ENCODE peak calls at places on chromosome X, in five cellular contexts. T is cardiac muscle cell, Y is kidney, H is left ventricle myocardium inferior, G is uterus. B is an unnamed sample. For H3K4me1, the result is how much of the 10 kb centered on the place peaks cover.

GRCh38 chrX:49029876-49030275 is 13.3 kb downstream of the TFE3 start:
- DNase-seq in T (no peak), G (no peak), Y (peak), H (no peak), B (no peak)

GRCh38 chrX:132505116-132505515 is 16.3 kb upstream of the MBNL3 start:
- DNase-seq in Y (no peak), H (no peak), T (peak), G (no peak), B (no peak)

GRCh38 chrX:69125094-69125493 is 40.2 kb downstream of the PJA1 start:
- DNase-seq in T (no peak), Y (no peak), H (no peak), G (no peak), B (no peak)

GRCh38 chrX:151922692-151923091 is 10.0 kb downstream of the MAGEA4 start:
- DNase-seq in Y (no peak), T (no peak), H (no peak), G (no peak), B (no peak)

GRCh38 chrX:79623098-79623762 is 256.1 kb upstream of the ITM2A start:
- DNase-seq in G (no peak), T (no peak), Y (no peak), H (no peak), B (no peak)

GRCh38 chrX:14922437-14922836 is 49.2 kb downstream of the MOSPD2 start:
- DNase-seq in H (no peak), G (no peak), T (peak), Y (no peak), B (no peak)

GRCh38 chrX:21758488-21758887 is 572 bp upstream of the SMPX start:
- DNase-seq in G (no peak), H (no peak), Y (no peak), T (no peak), B (no peak)

GRCh38 chrX:6904178-6904577 is 243.3 kb upstream of the STS start:
- DNase-seq in H (no peak), G (no peak), T (no peak), Y (no peak), B (no peak)

GRCh38 chrX:120731386-120731785 is 101.5 kb upstream of the C1GALT1C1 start:
- DNase-seq in G (no peak), H (no peak), Y (no peak), T (no peak), B (no peak)

GRCh38 chrX:63967541-63967940 is 182.5 kb upstream of the ARHGEF9 start:
- DNase-seq in G (no peak), T (no peak), Y (no peak), H (no peak), B (no peak)

GRCh38 chrX:55640854-55641253 is 17.7 kb downstream of the FOXR2 start:
- DNase-seq in T (no peak), G (no peak), H (no peak), Y (no peak), B (no peak)

GRCh38 chrX:109347618-109348017 is 134.3 kb downstream of the GUCY2F start:
- DNase-seq in H (no peak), T (peak), G (no peak), Y (no peak), B (no peak)

GRCh38 chrX:24985120-24985519 is 30.6 kb downstream of the ARX start:
- DNase-seq in Y (no peak), T (no peak), H (no peak), G (no peak), B (no peak)

GRCh38 chrX:77442728-77443127 is 4.5 kb upstream of the FGF16 start:
- DNase-seq in T (peak), Y (no peak), G (no peak), H (no peak), B (no peak)

GRCh38 chrX:47191806-47192401 is 1.7 kb upstream of the UBA1 start:
- DNase-seq in T (no peak), Y (peak), H (no peak), G (no peak), B (no peak)

GRCh38 chrX:37993857-37994619 is 12.3 kb upstream of the SYTL5 start:
- DNase-seq in H (no peak), Y (peak), T (no peak), G (no peak), B (peak)

GRCh38 chrX:131264053-131264452 is 25.1 kb downstream of the IGSF1 start:
- DNase-seq in Y (no peak), H (no peak), T (no peak), G (no peak), B (no peak)

GRCh38 chrX:140091276-140091886 is 126.1 kb upstream of the CXorf66 start:
- DNase-seq in T (peak), G (no peak), H (peak), Y (peak), B (peak)

GRCh38 chrX:67543818-67544217 is at the start of gene AR:
- DNase-seq in Y (peak), G (peak), H (peak), T (peak), B (no peak)

GRCh38 chrX:67536564-67536963 is 7.3 kb upstream of the AR start:
- DNase-seq in Y (no peak), H (no peak), G (no peak), T (no peak), B (no peak)

GRCh38 chrX:67544281-67544680 is 460 bp downstream of the AR start:
- DNase-seq in Y (peak), T (no peak), G (peak), H (peak), B (no peak)

GRCh38 chrX:67538383-67538782 is 5.4 kb upstream of the AR start:
- DNase-seq in Y (no peak), H (no peak), G (no peak), T (no peak), B (no peak)
- H3K4me1 ChIP-seq in Y (under half), H (under half), G (under half), T (under half), B (under half)

DNA sequence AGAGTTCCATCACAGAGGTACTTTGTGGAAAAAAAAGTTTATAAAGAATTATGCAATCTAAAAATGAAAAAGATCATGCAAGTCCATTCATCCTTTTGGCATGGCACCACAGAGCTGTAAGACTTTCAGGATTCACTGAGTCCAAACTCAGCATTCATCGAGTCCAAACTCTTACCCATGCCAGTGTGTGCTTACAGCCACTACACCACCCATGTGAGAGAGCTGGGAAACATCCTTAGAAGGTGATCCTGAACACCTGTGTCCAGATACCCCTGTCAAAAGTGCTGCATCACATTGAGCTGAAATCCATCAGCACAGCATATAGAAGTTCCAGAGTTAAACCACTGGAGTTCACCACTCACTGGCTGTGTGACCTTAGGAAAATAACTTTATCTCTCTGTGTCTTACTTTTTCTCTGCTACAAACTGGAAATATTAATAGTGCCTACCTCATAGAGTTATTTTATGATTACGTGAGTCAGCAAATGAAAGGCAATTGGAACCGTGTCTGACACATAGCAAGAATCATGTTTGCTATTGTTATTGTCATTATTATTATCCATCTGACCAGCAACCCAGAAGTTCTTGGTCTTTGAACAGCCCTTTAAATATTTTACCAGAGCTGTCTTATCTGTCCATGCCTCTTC is 115.0 kb upstream of the FTHL17 start:
- DNase-seq in Y (no peak), G (no peak), T (no peak), H (no peak), B (no peak)
- H3K27ac ChIP-seq in Y (no peak), G (no peak), T (no peak), H (peak), B (no peak)

GRCh38 chrX:71650333-71650969 is 16.9 kb upstream of the LOC101059915 start:
- DNase-seq in T (no peak), G (no peak), Y (no peak), H (no peak), B (no peak)
- H3K4me1 ChIP-seq in T (under half), G (under half), Y (under half), H (under half), B (under half)

GRCh38 chrX:9842541-9842940 is 56.3 kb downstream of the SHROOM2 start:
- DNase-seq in T (no peak), H (no peak), Y (no peak), G (no peak), B (no peak)
- H3K27ac ChIP-seq in T (peak), H (no peak), Y (no peak), G (no peak), B (no peak)

DNA sequence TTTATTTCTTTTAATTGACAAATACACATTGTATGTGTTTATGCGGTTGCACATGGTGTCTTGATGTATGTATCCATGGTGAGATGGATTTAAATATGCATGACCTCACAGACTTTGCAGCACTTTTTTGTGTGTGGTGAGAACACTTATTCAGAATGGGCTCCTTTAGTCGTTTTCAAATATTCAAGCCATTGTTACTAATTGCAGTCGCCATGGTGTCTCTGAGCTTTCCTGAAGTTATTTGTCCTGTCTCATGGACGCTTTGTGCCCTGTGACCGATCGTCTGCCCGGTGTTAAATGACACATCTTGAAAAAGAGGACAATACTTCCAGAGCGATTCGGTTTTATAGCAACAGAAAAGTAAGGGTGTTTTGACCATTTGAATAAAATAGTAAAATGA is 14.4 kb downstream of the CD99 start:
- DNase-seq in Y (no peak), H (no peak), G (no peak), T (no peak), B (no peak)
- H3K4me1 ChIP-seq in Y (under half), H (half or more), G (under half), T (half or more), B (half or more)

GRCh38 chrX:10008483-10009056 is 41.4 kb downstream of the CLDN34 start:
- DNase-seq in G (no peak), T (peak), Y (no peak), H (no peak), B (no peak)

GRCh38 chrX:10012776-10013175 is 45.6 kb downstream of the CLDN34 start:
- DNase-seq in G (no peak), T (no peak), H (no peak), Y (no peak), B (no peak)

GRCh38 chrX:10011261-10011931 is 44.2 kb downstream of the CLDN34 start:
- DNase-seq in H (no peak), Y (no peak), G (no peak), T (peak), B (no peak)

GRCh38 chrX:10011991-10012390 is 44.8 kb downstream of the CLDN34 start:
- DNase-seq in G (no peak), T (no peak), Y (no peak), H (no peak), B (no peak)

GRCh38 chrX:10010686-10011085 is 43.5 kb downstream of the CLDN34 start:
- DNase-seq in H (no peak), G (no peak), Y (no peak), T (peak), B (no peak)
- H3K27ac ChIP-seq in H (peak), G (no peak), Y (no peak), T (no peak), B (no peak)

GRCh38 chrX:13763489-13763888 is 28.9 kb downstream of the OFD1 start:
- DNase-seq in T (no peak), G (peak), Y (no peak), H (peak), B (no peak)
- H3K4me1 ChIP-seq in T (under half), G (under half), Y (under half), H (under half), B (under half)

GRCh38 chrX:54325077-54325476 is 32.8 kb downstream of the WNK3 start:
- DNase-seq in T (no peak), H (no peak), Y (no peak), G (no peak), B (no peak)
- H3K27ac ChIP-seq in T (no peak), H (no peak), Y (no peak), G (no peak), B (no peak)

GRCh38 chrX:53283567-53283966 is 2.2 kb upstream of the IQSEC2 start:
- DNase-seq in H (no peak), T (no peak), Y (no peak), G (no peak), B (no peak)
- H3K4me1 ChIP-seq in H (half or more), T (under half), Y (under half), G (under half), B (under half)

DNA sequence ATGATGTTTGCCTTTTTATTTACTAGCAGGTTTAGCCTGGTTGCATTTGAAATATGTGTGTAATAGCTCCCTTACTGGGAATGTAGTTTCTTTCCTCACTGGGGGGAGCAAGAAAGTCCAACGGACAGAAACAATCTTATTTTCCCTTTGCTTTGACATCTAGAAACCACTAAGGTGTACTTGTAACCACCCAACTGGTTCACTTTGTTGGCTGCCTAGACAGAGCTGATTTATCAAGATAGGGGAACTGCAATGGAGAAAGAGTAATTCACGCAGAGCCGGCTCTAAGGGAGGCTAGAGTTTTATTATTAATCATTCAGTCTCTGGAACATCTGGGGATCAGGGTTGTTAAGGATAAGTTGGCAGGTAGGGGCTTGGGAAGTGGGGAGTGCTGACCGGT is 30.3 kb downstream of the XG start:
- DNase-seq in H (no peak), T (no peak), Y (no peak), G (no peak), B (no peak)
- H3K27ac ChIP-seq in H (no peak), T (no peak), Y (no peak), G (no peak), B (no peak)

B was measured in effector memory CD4-positive, alpha-beta T cell.